ENCODE peak calls at places on chromosomes 5 and 9, in six cellular contexts. One of them, this sample, is unnamed.

GRCh38 chr5:19837536-19838179 is 150.3 kb downstream of the CDH18 start:
- DNase-seq in brain microvascular endothelial cell: no peak
- DNase-seq in IMR-90: peak; percentile 21
- DNase-seq in transverse colon: no peak
- DNase-seq in fibroblast of mammary gland: no peak
- DNase-seq in coronary artery: no peak
- DNase-seq in this sample: no peak

GRCh38 chr5:1330146-1330846 is 14.6 kb downstream of the CLPTM1L start:
- DNase-seq in fibroblast of mammary gland: no peak
- DNase-seq in IMR-90: no peak
- DNase-seq in coronary artery: no peak
- DNase-seq in transverse colon: peak; percentile 61
- DNase-seq in brain microvascular endothelial cell: no peak
- DNase-seq in this sample: no peak

GRCh38 chr5:128782446-128782845 is 182.8 kb upstream of the SLC27A6 start:
- DNase-seq in IMR-90: peak; percentile 85
- DNase-seq in transverse colon: peak; percentile 14
- DNase-seq in fibroblast of mammary gland: peak; percentile 87
- DNase-seq in brain microvascular endothelial cell: peak; percentile 90
- DNase-seq in coronary artery: no peak
- DNase-seq in this sample: peak; percentile 96

GRCh38 chr9:76571288-76572204 is 112.6 kb downstream of the GCNT1 start:
- DNase-seq in IMR-90: no peak
- DNase-seq in transverse colon: peak; percentile 27
- DNase-seq in coronary artery: no peak
- DNase-seq in brain microvascular endothelial cell: no peak
- DNase-seq in fibroblast of mammary gland: peak; percentile 45
- DNase-seq in this sample: peak; percentile 30

GRCh38 chr9:136850866-136851775 is 1.0 kb upstream of the MAMDC4 start:
- DNase-seq in brain microvascular endothelial cell: no peak
- DNase-seq in transverse colon: peak; percentile 9
- DNase-seq in IMR-90: no peak
- DNase-seq in fibroblast of mammary gland: no peak
- DNase-seq in coronary artery: no peak
- DNase-seq in this sample: no peak

GRCh38 chr5:117455236-117456233 is 880.9 kb upstream of the SEMA6A start:
- DNase-seq in transverse colon: peak; percentile 60
- DNase-seq in fibroblast of mammary gland: no peak
- DNase-seq in IMR-90: no peak
- DNase-seq in brain microvascular endothelial cell: no peak
- DNase-seq in coronary artery: no peak
- DNase-seq in this sample: no peak

GRCh38 chr5:139065296-139065695 is 132.9 kb downstream of the SIL1 start:
- DNase-seq in fibroblast of mammary gland: no peak
- DNase-seq in transverse colon: no peak
- DNase-seq in coronary artery: no peak
- DNase-seq in brain microvascular endothelial cell: no peak
- DNase-seq in IMR-90: peak; percentile 29
- DNase-seq in this sample: peak; percentile 18

GRCh38 chr5:201672-202071 is 10.4 kb downstream of the LRRC14B start:
- DNase-seq in brain microvascular endothelial cell: no peak
- DNase-seq in IMR-90: no peak
- DNase-seq in fibroblast of mammary gland: no peak
- DNase-seq in transverse colon: no peak
- DNase-seq in coronary artery: no peak
- DNase-seq in this sample: no peak

GRCh38 chr5:126482591-126482990 is 59.4 kb downstream of the GRAMD2B start:
- DNase-seq in transverse colon: no peak
- DNase-seq in fibroblast of mammary gland: no peak
- DNase-seq in brain microvascular endothelial cell: no peak
- DNase-seq in coronary artery: no peak
- DNase-seq in IMR-90: no peak
- DNase-seq in this sample: no peak

GRCh38 chr5:56126487-56127179 is 106.5 kb downstream of the ANKRD55 start:
- DNase-seq in brain microvascular endothelial cell: peak; percentile 64
- DNase-seq in fibroblast of mammary gland: peak; percentile 56
- DNase-seq in coronary artery: no peak
- DNase-seq in transverse colon: no peak
- DNase-seq in IMR-90: peak; percentile 86
- DNase-seq in this sample: no peak

GRCh38 chr9:131610231-131610761 is 65.0 kb downstream of the PRRT1B start:
- DNase-seq in brain microvascular endothelial cell: no peak
- DNase-seq in transverse colon: no peak
- DNase-seq in fibroblast of mammary gland: peak; percentile 92
- DNase-seq in coronary artery: no peak
- DNase-seq in IMR-90: peak; percentile 87
- DNase-seq in this sample: peak; percentile 76

GRCh38 chr9:90726215-90726614 is 75.4 kb upstream of the SYK start:
- DNase-seq in transverse colon: no peak
- DNase-seq in coronary artery: no peak
- DNase-seq in brain microvascular endothelial cell: no peak
- DNase-seq in IMR-90: no peak
- DNase-seq in fibroblast of mammary gland: no peak
- DNase-seq in this sample: no peak

GRCh38 chr5:86968311-86968753 is 299.4 kb upstream of the RASA1 start:
- DNase-seq in transverse colon: no peak
- DNase-seq in brain microvascular endothelial cell: peak; percentile 12
- DNase-seq in coronary artery: no peak
- DNase-seq in IMR-90: peak; percentile 65
- DNase-seq in fibroblast of mammary gland: peak; percentile 73
- DNase-seq in this sample: peak; percentile 44

GRCh38 chr5:157046041-157046440 is 12.9 kb downstream of the HAVCR1 start:
- DNase-seq in fibroblast of mammary gland: peak; percentile 35
- DNase-seq in coronary artery: no peak
- DNase-seq in IMR-90: no peak
- DNase-seq in brain microvascular endothelial cell: no peak
- DNase-seq in transverse colon: peak; percentile 46
- DNase-seq in this sample: peak; percentile 3

GRCh38 chr9:99071313-99072039 is 33.4 kb upstream of the TGFBR1 start:
- DNase-seq in coronary artery: no peak
- DNase-seq in transverse colon: no peak
- DNase-seq in IMR-90: peak; percentile 48
- DNase-seq in fibroblast of mammary gland: no peak
- DNase-seq in brain microvascular endothelial cell: peak; percentile 52
- DNase-seq in this sample: no peak

GRCh38 chr9:130244548-130245165 is 20.9 kb upstream of the HMCN2 start:
- DNase-seq in brain microvascular endothelial cell: no peak
- DNase-seq in coronary artery: no peak
- DNase-seq in fibroblast of mammary gland: no peak
- DNase-seq in transverse colon: no peak
- DNase-seq in IMR-90: no peak
- DNase-seq in this sample: no peak

GRCh38 chr5:143085319-143085917 is 315.2 kb downstream of the ARHGAP26 start:
- DNase-seq in brain microvascular endothelial cell: no peak
- DNase-seq in coronary artery: no peak
- DNase-seq in transverse colon: no peak
- DNase-seq in IMR-90: no peak
- DNase-seq in fibroblast of mammary gland: no peak
- DNase-seq in this sample: no peak

GRCh38 chr5:151619812-151620462 is 28.8 kb upstream of the FAT2 start:
- DNase-seq in fibroblast of mammary gland: no peak
- DNase-seq in transverse colon: no peak
- DNase-seq in brain microvascular endothelial cell: no peak
- DNase-seq in coronary artery: no peak
- DNase-seq in IMR-90: no peak
- DNase-seq in this sample: no peak

GRCh38 chr9:68704804-68705635 is at the start of gene PIP5K1B:
- DNase-seq in coronary artery: peak; percentile 79
- DNase-seq in IMR-90: peak; percentile 29
- DNase-seq in fibroblast of mammary gland: peak; percentile 32
- DNase-seq in brain microvascular endothelial cell: peak; percentile 27
- DNase-seq in transverse colon: peak; percentile 90
- DNase-seq in this sample: peak; percentile 50

GRCh38 chr5:112356178-112356956 is 62.7 kb downstream of the EPB41L4A start:
- DNase-seq in brain microvascular endothelial cell: no peak
- DNase-seq in fibroblast of mammary gland: no peak
- DNase-seq in IMR-90: no peak
- DNase-seq in coronary artery: no peak
- DNase-seq in transverse colon: no peak
- DNase-seq in this sample: no peak

GRCh38 chr9:80605793-80606192 is 1034.0 kb downstream of the TLE4 start:
- DNase-seq in brain microvascular endothelial cell: no peak
- DNase-seq in coronary artery: no peak
- DNase-seq in IMR-90: peak; percentile 31
- DNase-seq in transverse colon: no peak
- DNase-seq in fibroblast of mammary gland: no peak
- DNase-seq in this sample: no peak

GRCh38 chr9:121277518-121278275 is 9.7 kb downstream of the GSN start:
- DNase-seq in coronary artery: no peak
- DNase-seq in brain microvascular endothelial cell: peak; percentile 46
- DNase-seq in fibroblast of mammary gland: peak; percentile 69
- DNase-seq in IMR-90: peak; percentile 77
- DNase-seq in transverse colon: no peak
- DNase-seq in this sample: no peak

GRCh38 chr9:126398403-126399058 is 71.9 kb downstream of the MVB12B start:
- DNase-seq in brain microvascular endothelial cell: peak; percentile 51
- DNase-seq in IMR-90: peak; percentile 52
- DNase-seq in fibroblast of mammary gland: peak; percentile 44
- DNase-seq in coronary artery: no peak
- DNase-seq in transverse colon: peak; percentile 87
- DNase-seq in this sample: peak; percentile 50

GRCh38 chr9:117414220-117414905 is 494 bp downstream of the ASTN2 start:
- DNase-seq in transverse colon: no peak
- DNase-seq in coronary artery: no peak
- DNase-seq in brain microvascular endothelial cell: peak; percentile 1
- DNase-seq in fibroblast of mammary gland: peak; percentile 1
- DNase-seq in IMR-90: no peak
- DNase-seq in this sample: peak; percentile 31

GRCh38 chr9:72305102-72305546 is 59.9 kb downstream of the ZFAND5 start:
- DNase-seq in coronary artery: peak; percentile 90
- DNase-seq in brain microvascular endothelial cell: peak; percentile 42
- DNase-seq in IMR-90: peak; percentile 92
- DNase-seq in fibroblast of mammary gland: peak; percentile 97
- DNase-seq in transverse colon: peak; percentile 89
- DNase-seq in this sample: peak; percentile 16
- H3K4me3 ChIP-seq in coronary artery: peak overlapping the region; percentile 59
- H3K4me3 ChIP-seq in brain microvascular endothelial cell: peak overlapping the region; percentile 28
- H3K4me3 ChIP-seq in IMR-90: peak overlapping the region; percentile 35
- H3K4me3 ChIP-seq in fibroblast of mammary gland: peak overlapping the region; percentile 61
- H3K4me3 ChIP-seq in transverse colon: no peak overlapping the region
- H3K4me3 ChIP-seq in this sample: no peak overlapping the region

GRCh38 chr5:38138574-38138973 is 119.8 kb upstream of the EGFLAM start:
- DNase-seq in coronary artery: no peak
- DNase-seq in transverse colon: no peak
- DNase-seq in brain microvascular endothelial cell: no peak
- DNase-seq in fibroblast of mammary gland: no peak
- DNase-seq in IMR-90: no peak
- DNase-seq in this sample: no peak

GRCh38 chr5:38130346-38130745 is 128.0 kb upstream of the EGFLAM start:
- DNase-seq in IMR-90: no peak
- DNase-seq in coronary artery: no peak
- DNase-seq in brain microvascular endothelial cell: no peak
- DNase-seq in transverse colon: no peak
- DNase-seq in fibroblast of mammary gland: no peak
- DNase-seq in this sample: no peak

GRCh38 chr5:38135486-38136031 is 122.8 kb upstream of the EGFLAM start:
- DNase-seq in coronary artery: no peak
- DNase-seq in brain microvascular endothelial cell: no peak
- DNase-seq in IMR-90: no peak
- DNase-seq in transverse colon: no peak
- DNase-seq in fibroblast of mammary gland: no peak
- DNase-seq in this sample: no peak

DNA sequence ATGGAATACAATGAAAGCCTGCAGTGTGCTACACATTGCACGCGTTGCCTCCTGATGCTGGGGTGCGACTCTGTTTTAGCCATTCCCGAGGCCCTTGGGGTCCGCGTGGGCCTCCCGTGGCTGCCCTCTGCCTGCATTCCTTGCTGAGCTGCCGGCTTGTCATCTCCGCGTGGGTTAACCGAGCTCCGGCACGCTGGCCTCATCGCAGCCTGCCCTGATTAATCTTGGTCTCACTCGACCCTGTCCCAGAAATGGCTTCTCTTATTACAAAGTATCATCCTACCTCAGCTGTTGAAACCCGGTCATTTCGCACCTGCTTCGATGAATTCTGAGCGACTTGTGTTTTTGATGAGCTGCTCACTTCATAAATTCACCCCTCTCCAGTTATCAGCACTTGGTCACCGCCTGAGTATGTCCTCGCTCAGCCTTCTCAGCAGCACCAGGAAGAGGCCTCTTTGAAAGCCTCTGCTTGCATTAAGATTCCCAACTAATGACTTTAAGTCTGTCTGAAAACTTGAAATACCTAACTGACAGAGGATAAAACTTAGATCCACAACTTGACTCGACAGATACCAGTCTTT is 123.5 kb upstream of the EGFLAM start:
- DNase-seq in fibroblast of mammary gland: no peak
- DNase-seq in coronary artery: no peak
- DNase-seq in brain microvascular endothelial cell: no peak
- DNase-seq in IMR-90: no peak
- DNase-seq in transverse colon: no peak
- DNase-seq in this sample: no peak
- H3K4me3 ChIP-seq in fibroblast of mammary gland: no peak overlapping the region
- H3K4me3 ChIP-seq in coronary artery: no peak overlapping the region
- H3K4me3 ChIP-seq in brain microvascular endothelial cell: no peak overlapping the region
- H3K4me3 ChIP-seq in IMR-90: no peak overlapping the region
- H3K4me3 ChIP-seq in transverse colon: no peak overlapping the region
- H3K4me3 ChIP-seq in this sample: no peak overlapping the region

DNA sequence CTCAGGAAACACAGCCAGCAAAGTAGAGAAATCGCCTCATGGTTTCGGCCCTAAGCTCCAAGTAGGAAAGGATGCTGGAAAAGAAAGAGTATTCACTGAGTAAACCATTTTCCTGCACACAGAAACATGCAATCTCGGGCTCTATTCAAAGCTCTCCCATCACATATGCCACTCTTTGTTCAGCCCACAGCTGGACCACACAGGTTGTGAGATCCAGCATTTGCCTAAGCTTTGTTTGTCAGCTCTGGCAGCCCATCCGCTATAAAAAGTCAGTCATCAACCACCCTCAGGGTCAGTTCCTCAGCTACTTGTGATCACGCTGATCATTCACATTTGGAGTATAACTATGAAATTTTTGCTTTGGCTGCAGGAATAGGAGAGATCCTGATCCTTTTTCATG is 96.5 kb upstream of the SMARCA2 start:
- DNase-seq in fibroblast of mammary gland: no peak
- DNase-seq in IMR-90: no peak
- DNase-seq in transverse colon: no peak
- DNase-seq in coronary artery: no peak
- DNase-seq in brain microvascular endothelial cell: no peak
- DNase-seq in this sample: no peak
- H3K4me3 ChIP-seq in fibroblast of mammary gland: no peak overlapping the region
- H3K4me3 ChIP-seq in IMR-90: no peak overlapping the region
- H3K4me3 ChIP-seq in transverse colon: no peak overlapping the region
- H3K4me3 ChIP-seq in coronary artery: no peak overlapping the region
- H3K4me3 ChIP-seq in brain microvascular endothelial cell: no peak overlapping the region
- H3K4me3 ChIP-seq in this sample: no peak overlapping the region

DNA sequence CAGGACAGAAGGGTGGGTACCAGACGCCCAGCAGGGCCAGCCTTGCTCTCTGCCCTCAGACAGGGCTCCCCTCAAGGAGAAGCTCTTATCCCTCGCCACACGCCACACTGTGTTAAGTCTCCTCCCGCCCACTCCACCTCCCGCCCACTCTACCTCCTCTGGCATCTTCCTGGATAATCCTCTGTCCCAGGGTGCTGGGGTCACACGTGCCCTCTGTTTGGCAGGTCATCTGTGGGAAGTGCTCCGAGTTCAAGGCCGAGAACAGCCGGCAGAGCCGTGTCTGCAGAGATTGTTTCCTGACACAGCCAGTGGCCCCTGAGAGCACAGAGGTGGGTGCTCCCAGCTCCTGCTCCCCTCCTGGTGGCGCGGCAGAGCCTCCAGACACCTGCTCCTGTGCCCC is 26.0 kb upstream of the SUSD3 start:
- DNase-seq in transverse colon: no peak
- DNase-seq in brain microvascular endothelial cell: no peak
- DNase-seq in IMR-90: no peak
- DNase-seq in coronary artery: no peak
- DNase-seq in fibroblast of mammary gland: no peak
- DNase-seq in this sample: no peak
- H3K4me3 ChIP-seq in transverse colon: no peak overlapping the region
- H3K4me3 ChIP-seq in brain microvascular endothelial cell: no peak overlapping the region
- H3K4me3 ChIP-seq in IMR-90: no peak overlapping the region
- H3K4me3 ChIP-seq in coronary artery: no peak overlapping the region
- H3K4me3 ChIP-seq in fibroblast of mammary gland: no peak overlapping the region
- H3K4me3 ChIP-seq in this sample: no peak overlapping the region